ENCODE peak calls at places on chromosome 1, in five cellular contexts. W, X, U, T and O are unnamed samples.

GRCh38 chr1:91555821-91556531 is 55.3 kb downstream of the CDC7 start:
- DNase-seq in W (no peak), X (no peak), U (no peak), T (no peak), O (no peak)

GRCh38 chr1:46554236-46555080 is 3.0 kb upstream of the KNCN start:
- DNase-seq in W (no peak), X (no peak), U (no peak), T (no peak), O (no peak)

GRCh38 chr1:167728818-167729410 is 7.1 kb downstream of the MPZL1 start:
- DNase-seq in W (no peak), X (no peak), U (no peak), T (no peak), O (no peak)

GRCh38 chr1:185157599-185158469 is 867 bp downstream of the SWT1 start:
- DNase-seq in W (no peak), X (no peak), U (no peak), T (no peak), O (no peak)

GRCh38 chr1:27296773-27297214 is 25.2 kb upstream of the TMEM222 start:
- DNase-seq in W (peak), X (peak), U (peak), T (peak), O (no peak)

GRCh38 chr1:226863446-226863845 is 7.0 kb upstream of the PSEN2 start:
- DNase-seq in W (no peak), X (no peak), U (no peak), T (no peak), O (no peak)

GRCh38 chr1:183887826-183888819 is 83.2 kb downstream of the RGL1 start:
- DNase-seq in W (no peak), X (no peak), U (no peak), T (no peak), O (no peak)

GRCh38 chr1:206905295-206906164 is 8.3 kb downstream of the IL24 start:
- DNase-seq in W (no peak), X (no peak), U (no peak), T (no peak), O (peak)

GRCh38 chr1:222916067-222916466 is 101.2 kb downstream of the DISP1 start:
- DNase-seq in W (no peak), X (no peak), U (no peak), T (no peak), O (no peak)

GRCh38 chr1:45246760-45247159 is 40.4 kb upstream of the ZSWIM5 start:
- DNase-seq in W (no peak), X (no peak), U (no peak), T (no peak), O (peak)

GRCh38 chr1:15568387-15569073 is 16.3 kb downstream of the AGMAT start:
- DNase-seq in W (no peak), X (no peak), U (no peak), T (no peak), O (no peak)

GRCh38 chr1:46652321-46653100 is 15.7 kb downstream of the ATPAF1 start:
- DNase-seq in W (no peak), X (no peak), U (no peak), T (no peak), O (no peak)

GRCh38 chr1:210170220-210170619 is 62.4 kb upstream of the SERTAD4 start:
- DNase-seq in W (no peak), X (no peak), U (no peak), T (no peak), O (no peak)

GRCh38 chr1:48228156-48228555 is 5.6 kb downstream of the SLC5A9 start:
- DNase-seq in W (no peak), X (no peak), U (peak), T (no peak), O (no peak)

GRCh38 chr1:43545686-43546387 is 15.2 kb downstream of the PTPRF start:
- DNase-seq in W (peak), X (peak), U (no peak), T (peak), O (no peak)

GRCh38 chr1:198620951-198621824 is 17.7 kb upstream of the PTPRC start:
- DNase-seq in W (no peak), X (no peak), U (peak), T (peak), O (no peak)

GRCh38 chr1:64822621-64823020 is 77.7 kb downstream of the RAVER2 start:
- DNase-seq in W (no peak), X (no peak), U (no peak), T (no peak), O (peak)

GRCh38 chr1:65958561-65959350 is 166.1 kb downstream of the PDE4B start:
- DNase-seq in W (no peak), X (no peak), U (no peak), T (no peak), O (peak)

GRCh38 chr1:78145105-78145580 is 99.4 kb downstream of the GIPC2 start:
- DNase-seq in W (peak), X (peak), U (peak), T (peak), O (peak)

GRCh38 chr1:47764461-47765046 is 232.6 kb downstream of the TRABD2B start:
- DNase-seq in W (no peak), X (no peak), U (no peak), T (no peak), O (no peak)

GRCh38 chr1:21909787-21910503 is 27.2 kb downstream of the HSPG2 start:
- DNase-seq in W (no peak), X (peak), U (peak), T (peak), O (no peak)

GRCh38 chr1:185912504-185912903 is 178.3 kb downstream of the HMCN1 start:
- DNase-seq in W (no peak), X (no peak), U (no peak), T (no peak), O (no peak)

GRCh38 chr1:169307176-169307575 is 60.4 kb downstream of the NME7 start:
- DNase-seq in W (no peak), X (no peak), U (no peak), T (no peak), O (no peak)

GRCh38 chr1:160407819-160408801 is 7.7 kb downstream of the VANGL2 start:
- DNase-seq in W (no peak), X (no peak), U (no peak), T (no peak), O (no peak)

GRCh38 chr1:219227731-219228419 is 54.2 kb downstream of the LYPLAL1 start:
- DNase-seq in W (no peak), X (no peak), U (no peak), T (no peak), O (no peak)

GRCh38 chr1:162527324-162527723 is 29.7 kb downstream of the UHMK1 start:
- DNase-seq in W (no peak), X (no peak), U (no peak), T (no peak), O (no peak)

GRCh38 chr1:5939268-5940060 is 52.8 kb downstream of the NPHP4 start:
- DNase-seq in W (no peak), X (no peak), U (no peak), T (no peak), O (no peak)